ENCODE peak calls at places on chromosomes 1 and 21, in five cellular contexts. P is HepG2, B is suprapubic skin, F is uterus, I is heart left ventricle. M is an unnamed sample.

GRCh38 chr1:51303751-51304196 is 26.6 kb downstream of the TTC39A start:
- DNase-seq in P (no peak), B (no peak), F (no peak), I (no peak), M (peak; percentile 64)

GRCh38 chr21:43879348-43880110 is 14.5 kb downstream of the AGPAT3 start:
- DNase-seq in P (no peak), B (no peak), F (no peak), I (peak; percentile 8), M (no peak)

GRCh38 chr21:41242238-41242829 is 74.3 kb upstream of the FAM3B start:
- DNase-seq in P (no peak), B (no peak), F (no peak), I (no peak), M (no peak)

GRCh38 chr1:61337037-61337436 is 254.7 kb downstream of the NFIA start:
- DNase-seq in P (peak; percentile 8), B (no peak), F (no peak), I (no peak), M (no peak)

GRCh38 chr1:18495635-18496034 is 14.9 kb downstream of the KLHDC7A start:
- DNase-seq in P (no peak), B (no peak), F (no peak), I (no peak), M (no peak)

GRCh38 chr1:172154571-172154970 is 265.9 kb upstream of the C1orf105 start:
- DNase-seq in P (no peak), B (no peak), F (no peak), I (no peak), M (no peak)

GRCh38 chr21:37675202-37675801 is 241.0 kb downstream of the KCNJ6 start:
- DNase-seq in P (no peak), B (no peak), F (peak; percentile 62), I (peak; percentile 67), M (peak; percentile 35)

GRCh38 chr1:151992345-151993083 is 1.1 kb downstream of the S100A10 start:
- DNase-seq in P (peak; percentile 73), B (peak; percentile 93), F (peak; percentile 78), I (peak; percentile 89), M (peak; percentile 83)

GRCh38 chr1:200182701-200183100 is 155.2 kb downstream of the NR5A2 start:
- DNase-seq in P (no peak), B (no peak), F (no peak), I (no peak), M (no peak)

GRCh38 chr1:59678809-59679228 is 135.9 kb upstream of the HOOK1 start:
- DNase-seq in P (no peak), B (no peak), F (no peak), I (no peak), M (no peak)

GRCh38 chr1:118223426-118223825 is 38.4 kb upstream of the SPAG17 start:
- DNase-seq in P (peak; percentile 1), B (no peak), F (no peak), I (no peak), M (no peak)

GRCh38 chr1:46030876-46031660 is 101.4 kb downstream of the PIK3R3 start:
- DNase-seq in P (no peak), B (no peak), F (no peak), I (no peak), M (no peak)

GRCh38 chr1:26999440-26999987 is 6.0 kb downstream of the TRNP1 start:
- DNase-seq in P (peak; percentile 77), B (no peak), F (peak; percentile 91), I (peak; percentile 87), M (peak; percentile 60)

GRCh38 chr1:203129501-203130231 is 2.1 kb downstream of the ADORA1 start:
- DNase-seq in P (no peak), B (peak; percentile 72), F (no peak), I (peak; percentile 90), M (peak; percentile 69)

GRCh38 chr21:39327727-39328126 is 14.3 kb upstream of the BRWD1 start:
- DNase-seq in P (no peak), B (no peak), F (no peak), I (no peak), M (no peak)

GRCh38 chr1:35243681-35244080 is 24.8 kb upstream of the ZMYM4 start:
- DNase-seq in P (peak; percentile 83), B (no peak), F (no peak), I (no peak), M (no peak)

GRCh38 chr1:98897046-98897445 is 107.6 kb downstream of the PLPPR5 start:
- DNase-seq in P (no peak), B (no peak), F (no peak), I (no peak), M (no peak)

GRCh38 chr1:212470059-212470458 is 37.3 kb downstream of the NENF start:
- DNase-seq in P (no peak), B (peak; percentile 90), F (peak; percentile 95), I (peak; percentile 70), M (peak; percentile 97)

GRCh38 chr1:61641578-61642336 is 83.2 kb downstream of the TM2D1 start:
- DNase-seq in P (peak; percentile 20), B (peak; percentile 90), F (peak; percentile 78), I (peak; percentile 85), M (peak; percentile 68)

GRCh38 chr21:45277101-45278045 is 10.3 kb downstream of the POFUT2 start:
- DNase-seq in P (no peak), B (peak; percentile 74), F (peak; percentile 15), I (no peak), M (peak; percentile 13)

GRCh38 chr1:94417962-94418663 is at the start of gene ABCD3:
- DNase-seq in P (peak; percentile 93), B (peak; percentile 98), F (peak; percentile 98), I (peak; percentile 99), M (peak; percentile 99)

GRCh38 chr1:228302086-228302485 is 94.2 kb downstream of the OBSCN start:
- DNase-seq in P (no peak), B (no peak), F (no peak), I (no peak), M (no peak)

GRCh38 chr1:209473023-209473422 is 110.5 kb upstream of the CAMK1G start:
- DNase-seq in P (no peak), B (no peak), F (no peak), I (no peak), M (no peak)

GRCh38 chr1:222012816-222013215 is 270.9 kb upstream of the DUSP10 start:
- DNase-seq in P (no peak), B (no peak), F (no peak), I (no peak), M (no peak)

GRCh38 chr1:40820251-40820797 is 36.7 kb downstream of the KCNQ4 start:
- DNase-seq in P (no peak), B (no peak), F (no peak), I (no peak), M (no peak)

GRCh38 chr1:198530964-198531363 is 9.5 kb downstream of the ATP6V1G3 start:
- DNase-seq in P (no peak), B (no peak), F (no peak), I (no peak), M (no peak)

GRCh38 chr21:32886339-32886738 is 114.8 kb upstream of the PAXBP1 start:
- DNase-seq in P (peak; percentile 7), B (no peak), F (no peak), I (no peak), M (no peak)

GRCh38 chr1:158043232-158043631 is 49.8 kb downstream of the KIRREL1 start:
- DNase-seq in P (no peak), B (no peak), F (no peak), I (no peak), M (no peak)

GRCh38 chr1:76674689-76675088 is 192.6 kb upstream of the ST6GALNAC5 start:
- DNase-seq in P (no peak), B (no peak), F (no peak), I (no peak), M (no peak)

GRCh38 chr1:8789314-8790214 is 27.9 kb downstream of the RERE start:
- DNase-seq in P (no peak), B (no peak), F (no peak), I (no peak), M (no peak)

GRCh38 chr1:230587056-230587455 is 55.2 kb upstream of the COG2 start:
- DNase-seq in P (no peak), B (no peak), F (no peak), I (no peak), M (no peak)

GRCh38 chr21:45512626-45513002 is 29.6 kb downstream of the SLC19A1 start:
- DNase-seq in P (no peak), B (peak; percentile 65), F (no peak), I (peak; percentile 7), M (peak; percentile 14)

GRCh38 chr1:23742670-23743286 is 493 bp upstream of the ELOA start:
- DNase-seq in P (no peak), B (no peak), F (no peak), I (no peak), M (peak; percentile 36)

GRCh38 chr1:28538286-28538685 is 14.6 kb upstream of the TRNAU1AP start:
- DNase-seq in P (no peak), B (no peak), F (no peak), I (no peak), M (no peak)

GRCh38 chr1:22803833-22804232 is 93.2 kb downstream of the EPHB2 start:
- DNase-seq in P (no peak), B (no peak), F (no peak), I (no peak), M (no peak)

GRCh38 chr1:147842578-147842977 is 60.0 kb upstream of the GJA8 start:
- DNase-seq in P (no peak), B (no peak), F (no peak), I (no peak), M (no peak)

GRCh38 chr1:147837129-147837776 is 65.3 kb upstream of the GJA8 start:
- DNase-seq in P (no peak), B (no peak), F (no peak), I (no peak), M (no peak)

GRCh38 chr1:147837845-147838363 is 64.7 kb upstream of the GJA8 start:
- DNase-seq in P (no peak), B (no peak), F (no peak), I (no peak), M (no peak)

GRCh38 chr1:147843486-147843885 is 59.1 kb upstream of the GJA8 start:
- DNase-seq in P (no peak), B (no peak), F (no peak), I (no peak), M (no peak)

DNA sequence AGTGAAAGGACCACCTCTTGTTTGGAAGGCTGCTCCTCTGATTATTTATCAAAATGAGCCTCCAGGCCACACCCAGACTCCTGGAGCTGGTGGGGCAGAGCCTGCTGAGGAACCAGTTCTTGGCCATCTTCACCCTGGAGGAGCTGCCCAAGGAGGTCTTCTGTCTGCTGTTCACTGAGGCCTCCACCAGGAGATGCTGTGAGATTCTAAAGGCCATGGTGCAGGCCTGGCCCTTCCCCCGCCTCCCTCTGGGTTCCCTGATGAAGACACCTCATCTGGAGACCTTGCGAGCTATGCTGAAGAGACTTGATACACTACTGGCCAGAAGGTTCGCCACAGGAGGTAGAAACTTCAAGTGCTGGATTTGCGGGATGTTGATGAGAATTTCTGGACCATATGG is 61.7 kb upstream of the GJA8 start:
- DNase-seq in P (no peak), B (no peak), F (no peak), I (no peak), M (peak; percentile 10)
- TF ChIP-seq POLR2A in P (no peak), B (no peak), F (no peak), I (no peak), M (no peak)

GRCh38 chr1:170674986-170675385 is 11.1 kb downstream of the PRRX1 start:
- DNase-seq in P (no peak), B (no peak), F (no peak), I (no peak), M (no peak)
- H3K4me3 ChIP-seq in P (no peak overlapping the region), B (no peak overlapping the region), F (no peak overlapping the region), I (no peak overlapping the region), M (no peak overlapping the region)

GRCh38 chr1:234853906-234854647 is 244.1 kb upstream of the IRF2BP2 start:
- DNase-seq in P (no peak), B (no peak), F (no peak), I (no peak), M (no peak)
- H3K4me1 ChIP-seq in P (peaks cover 19% of the 10 kb centered on the region), B (peaks cover 4% of the 10 kb centered on the region), F (no peaks in the 10 kb centered on the region), I (peaks cover 7% of the 10 kb centered on the region), M (no peaks in the 10 kb centered on the region)

GRCh38 chr1:201955009-201955749 is at the start of gene TIMM17A:
- DNase-seq in P (peak; percentile 95), B (peak; percentile 98), F (peak; percentile 97), I (peak; percentile 98), M (peak; percentile 98)
- TF ChIP-seq POLR2A in P (peak; percentile 97), B (peak; percentile 11), F (peak; percentile 87), I (peak; percentile 59), M (peak; percentile 60)

M was measured in adrenal gland.